ENCODE peak calls at places on chromosomes 2 and 18, in seven cellular contexts. L is NCI-H510A; Q is CD8-positive, alpha-beta memory T cell; W is ELR; C is NCI-H2227 treated with DMSO at 0.1 percent for 48 hours; D is GM18507; N is fibroblast of the aortic adventitia. G is an unnamed sample.

GRCh38 chr2:46377287-46377605 is 80.0 kb downstream of the EPAS1 start:
- DNase-seq in N (no peak), W (no peak), D (no peak), L (no peak), Q (no peak), C (no peak), G (no peak)

GRCh38 chr2:100747996-100748615 is 71.8 kb upstream of the NPAS2 start:
- DNase-seq in W (no peak), L (no peak), Q (no peak), D (no peak), C (no peak), N (no peak), G (no peak)

GRCh38 chr2:237964578-237965404 is 2.0 kb upstream of the UBE2F start:
- DNase-seq in D (no peak), Q (no peak), W (peak), N (peak), C (no peak), L (no peak), G (no peak)

GRCh38 chr2:237222683-237223082 is 137.0 kb downstream of the COPS8 start:
- DNase-seq in C (no peak), D (no peak), L (no peak), Q (no peak), N (peak), W (peak), G (no peak)

GRCh38 chr2:127055786-127056076 is 51.2 kb downstream of the BIN1 start:
- DNase-seq in C (no peak), L (no peak), W (no peak), D (no peak), N (no peak), Q (no peak), G (no peak)

GRCh38 chr2:109446531-109447131 is 167.1 kb downstream of the SEPTIN10 start:
- DNase-seq in L (no peak), C (no peak), W (peak), D (no peak), Q (no peak), N (no peak), G (no peak)

GRCh38 chr2:37827911-37828411 is 97.1 kb upstream of the RMDN2 start:
- DNase-seq in Q (no peak), L (no peak), D (no peak), C (no peak), W (peak), N (peak), G (no peak)

GRCh38 chr2:182509-183122 is 81.2 kb downstream of the SH3YL1 start:
- DNase-seq in N (no peak), Q (no peak), W (peak), C (no peak), D (no peak), L (no peak), G (no peak)

GRCh38 chr2:145027073-145027459 is 507.1 kb upstream of the ZEB2 start:
- DNase-seq in D (no peak), N (no peak), Q (no peak), L (no peak), C (no peak), W (peak), G (no peak)

GRCh38 chr2:189504238-189504637 is 63.0 kb downstream of the WDR75 start:
- DNase-seq in L (no peak), D (no peak), W (no peak), Q (no peak), N (no peak), C (no peak), G (no peak)

GRCh38 chr2:158395166-158395565 is 61.4 kb downstream of the CCDC148 start:
- DNase-seq in L (no peak), C (no peak), Q (no peak), N (no peak), W (peak), D (no peak), G (no peak)

GRCh38 chr2:100692381-100692780 is 127.6 kb upstream of the NPAS2 start:
- DNase-seq in N (no peak), C (no peak), W (peak), L (no peak), Q (no peak), D (no peak), G (no peak)

GRCh38 chr2:114700440-114700839 is 258.0 kb downstream of the DPP10 start:
- DNase-seq in D (no peak), N (no peak), C (no peak), W (no peak), Q (no peak), L (no peak), G (no peak)

GRCh38 chr2:215432759-215433594 is 2.9 kb downstream of the FN1 start:
- DNase-seq in N (peak), D (no peak), Q (no peak), C (no peak), L (no peak), W (no peak), G (no peak)

GRCh38 chr2:142834003-142834402 is 43.5 kb upstream of the KYNU start:
- DNase-seq in W (peak), D (no peak), L (no peak), N (peak), Q (no peak), C (no peak), G (no peak)

GRCh38 chr2:216596234-216596985 is 36.8 kb upstream of the IGFBP2 start:
- DNase-seq in D (no peak), W (peak), L (no peak), C (peak), Q (no peak), N (peak), G (no peak)

GRCh38 chr2:5227062-5227699 is 465.0 kb upstream of the SOX11 start:
- DNase-seq in N (no peak), D (no peak), L (no peak), W (no peak), C (no peak), Q (no peak), G (no peak)

GRCh38 chr18:79460445-79461300 is 64.9 kb downstream of the NFATC1 start:
- DNase-seq in L (no peak), C (no peak), D (peak), N (no peak), W (no peak), Q (no peak), G (peak)

GRCh38 chr2:118696786-118697465 is 150.5 kb downstream of the EN1 start:
- DNase-seq in N (peak), W (no peak), L (no peak), Q (no peak), D (no peak), C (no peak), G (no peak)

GRCh38 chr2:143383016-143383415 is 253.8 kb downstream of the ARHGAP15 start:
- DNase-seq in N (no peak), D (no peak), Q (no peak), W (no peak), C (no peak), L (no peak), G (no peak)

GRCh38 chr2:139378373-139378772 is 598.2 kb upstream of the NXPH2 start:
- DNase-seq in Q (no peak), C (no peak), D (no peak), N (no peak), W (no peak), L (no peak), G (no peak)

GRCh38 chr18:13800505-13801259 is 23.3 kb upstream of the MC5R start:
- DNase-seq in W (peak), N (peak), D (no peak), L (peak), C (peak), Q (no peak), G (no peak)

GRCh38 chr2:144213797-144214196 is 306.1 kb downstream of the ZEB2 start:
- DNase-seq in N (no peak), C (no peak), L (no peak), W (no peak), Q (no peak), D (peak), G (peak)

GRCh38 chr2:17971531-17971930 is 93.1 kb downstream of the KCNS3 start:
- DNase-seq in Q (no peak), C (no peak), N (no peak), L (no peak), D (no peak), W (no peak), G (no peak)

GRCh38 chr2:36626071-36626470 is 28.1 kb upstream of the FEZ2 start:
- DNase-seq in C (no peak), D (no peak), N (no peak), L (no peak), Q (no peak), W (no peak), G (no peak)

GRCh38 chr2:20551231-20551944 is 99.5 kb downstream of the HS1BP3 start:
- DNase-seq in L (no peak), N (no peak), W (no peak), D (no peak), C (no peak), Q (no peak), G (no peak)

GRCh38 chr18:68056936-68057335 is 540.4 kb upstream of the DSEL start:
- DNase-seq in N (no peak), L (no peak), Q (no peak), D (no peak), C (no peak), W (no peak), G (no peak)

GRCh38 chr18:45521777-45522176 is 93.5 kb upstream of the SLC14A2 start:
- DNase-seq in L (no peak), N (peak), Q (no peak), W (no peak), D (no peak), C (no peak), G (no peak)

GRCh38 chr2:144501118-144501517 is 18.8 kb downstream of the ZEB2 start:
- DNase-seq in C (no peak), Q (no peak), L (no peak), D (no peak), W (peak), N (no peak), G (no peak)

GRCh38 chr2:75065402-75066008 is 107.1 kb downstream of the POLE4 start:
- DNase-seq in Q (no peak), W (peak), N (peak), D (no peak), C (no peak), L (no peak), G (no peak)

GRCh38 chr18:25169701-25170100 is 182.3 kb downstream of the ZNF521 start:
- DNase-seq in W (peak), C (no peak), L (no peak), Q (no peak), D (no peak), N (no peak), G (no peak)

GRCh38 chr2:177585234-177585863 is 192.8 kb downstream of the AGPS start:
- DNase-seq in C (no peak), L (no peak), W (no peak), Q (no peak), D (no peak), N (no peak), G (no peak)

GRCh38 chr2:16713011-16713423 is 47.4 kb upstream of the CYRIA start:
- DNase-seq in Q (no peak), N (no peak), D (no peak), W (no peak), L (no peak), C (no peak), G (no peak)